ENCODE peak calls at places on chromosomes 2 and 18, in ten cellular contexts. Y is HCT116, P is aorta, C is thoracic aorta, V is body of pancreas, Z is gastrocnemius medialis, H is A673, J is uterus, A is Peyer's patch, L is IMR-90. Q is an unnamed sample.
A peak's percentile ranks its signal among the peaks of the same experiment; 100 is the strongest.

GRCh38 chr2:184577741-184578140 is 20.6 kb upstream of the ZNF804A start:
- DNase-seq in C (no peak), H (no peak), V (no peak), Y (no peak), A (no peak), Z (no peak), P (no peak), L (no peak), J (no peak), Q (no peak)

GRCh38 chr2:238843476-238843875 is 4.4 kb upstream of the TWIST2 start:
- DNase-seq in Y (no peak), V (no peak), H (no peak), A (no peak), J (no peak), P (no peak), Z (no peak), L (no peak), C (no peak), Q (no peak)

GRCh38 chr18:13502585-13502984 is 223.8 kb downstream of the FAM210A start:
- DNase-seq in C (no peak), H (no peak), A (no peak), L (no peak), V (peak; percentile 41), J (peak; percentile 35), P (no peak), Y (no peak), Z (no peak), Q (no peak)

GRCh38 chr18:1585881-1586488 is 681.3 kb downstream of the ADCYAP1 start:
- DNase-seq in P (no peak), C (no peak), Y (peak; percentile 32), A (no peak), V (no peak), L (peak; percentile 3), H (peak; percentile 60), J (no peak), Z (no peak), Q (no peak)

GRCh38 chr2:288743-289361 is 961 bp upstream of the ALKAL2 start:
- DNase-seq in L (no peak), V (peak; percentile 69), J (peak; percentile 85), H (peak; percentile 21), C (no peak), Z (no peak), Y (no peak), A (no peak), P (peak; percentile 76), Q (no peak)

GRCh38 chr2:240925191-240925575 is 19.0 kb downstream of the CROCC2 start:
- DNase-seq in L (no peak), Z (peak; percentile 1), J (peak; percentile 10), A (peak; percentile 41), V (peak; percentile 11), Y (no peak), H (no peak), P (peak; percentile 50), C (no peak), Q (peak; percentile 62)

GRCh38 chr2:59034791-59035190 is 793.7 kb upstream of the FANCL start:
- DNase-seq in Y (no peak), V (no peak), H (no peak), A (no peak), Z (no peak), J (peak; percentile 60), C (no peak), P (no peak), L (no peak), Q (no peak)

GRCh38 chr2:1563943-1564342 is 150.7 kb downstream of the TPO start:
- DNase-seq in J (no peak), P (no peak), Z (no peak), H (no peak), Y (no peak), L (no peak), C (no peak), A (no peak), V (no peak), Q (peak; percentile 15)

GRCh38 chr2:168231609-168232241 is 15.7 kb downstream of the STK39 start:
- DNase-seq in J (no peak), C (no peak), P (no peak), H (no peak), Z (no peak), L (no peak), Y (no peak), V (no peak), A (no peak), Q (no peak)

GRCh38 chr2:77268626-77269025 is 253.6 kb downstream of the LRRTM4 start:
- DNase-seq in L (no peak), P (no peak), Y (no peak), C (no peak), Z (no peak), V (no peak), A (no peak), H (no peak), J (no peak), Q (no peak)

GRCh38 chr18:71630686-71631085 is 913.5 kb downstream of the CBLN2 start:
- DNase-seq in A (no peak), P (no peak), H (no peak), Z (no peak), Y (no peak), C (no peak), J (no peak), V (no peak), L (no peak), Q (no peak)

GRCh38 chr2:138335036-138335435 is 166.5 kb upstream of the SPOPL start:
- DNase-seq in P (no peak), A (no peak), J (no peak), L (no peak), C (no peak), H (no peak), V (no peak), Y (no peak), Z (no peak), Q (no peak)

GRCh38 chr2:146161256-146161882 is 1641.5 kb upstream of the ZEB2 start:
- DNase-seq in Z (no peak), V (no peak), Y (no peak), H (no peak), J (no peak), P (no peak), L (no peak), C (no peak), A (no peak), Q (no peak)

GRCh38 chr2:146158072-146158674 is 1638.3 kb upstream of the ZEB2 start:
- DNase-seq in A (no peak), C (no peak), P (no peak), Z (no peak), H (no peak), J (no peak), V (no peak), Y (no peak), L (no peak), Q (no peak)
- H3K4me3 ChIP-seq in A (no peak overlapping the region), C (no peak overlapping the region), P (no peak overlapping the region), Z (no peak overlapping the region), H (no peak overlapping the region), J (no peak overlapping the region), V (no peak overlapping the region), Y (no peak overlapping the region), L (no peak overlapping the region), Q (no peak overlapping the region)

DNA sequence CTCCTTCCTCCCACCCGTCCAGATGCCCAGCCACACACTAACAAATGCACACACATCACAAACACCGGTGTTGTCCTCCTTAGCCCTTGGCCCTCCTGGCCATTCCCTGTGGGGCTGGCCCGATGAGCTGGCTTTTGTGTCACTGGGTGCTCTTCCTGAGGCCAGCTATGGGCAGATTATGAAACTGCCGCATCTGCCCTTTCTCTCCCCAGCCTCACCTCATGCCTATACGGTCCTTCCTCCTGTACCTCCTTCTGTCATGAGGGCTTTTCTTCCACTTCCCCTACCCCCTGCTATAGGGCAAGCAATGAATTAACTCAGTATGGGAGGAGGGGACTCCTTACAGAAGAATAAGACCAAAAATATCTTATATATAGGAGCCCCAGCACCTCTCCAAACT is 10.3 kb upstream of the INO80C start:
- DNase-seq in H (no peak), Y (no peak), L (no peak), Z (no peak), V (no peak), P (no peak), A (no peak), C (no peak), J (no peak), Q (no peak)
- H3K27ac ChIP-seq in H (no peak overlapping the region), Y (no peak overlapping the region), L (no peak overlapping the region), Z (no peak overlapping the region), V (no peak overlapping the region), P (no peak overlapping the region), A (no peak overlapping the region), C (no peak overlapping the region), J (no peak overlapping the region), Q (no peak overlapping the region)

DNA sequence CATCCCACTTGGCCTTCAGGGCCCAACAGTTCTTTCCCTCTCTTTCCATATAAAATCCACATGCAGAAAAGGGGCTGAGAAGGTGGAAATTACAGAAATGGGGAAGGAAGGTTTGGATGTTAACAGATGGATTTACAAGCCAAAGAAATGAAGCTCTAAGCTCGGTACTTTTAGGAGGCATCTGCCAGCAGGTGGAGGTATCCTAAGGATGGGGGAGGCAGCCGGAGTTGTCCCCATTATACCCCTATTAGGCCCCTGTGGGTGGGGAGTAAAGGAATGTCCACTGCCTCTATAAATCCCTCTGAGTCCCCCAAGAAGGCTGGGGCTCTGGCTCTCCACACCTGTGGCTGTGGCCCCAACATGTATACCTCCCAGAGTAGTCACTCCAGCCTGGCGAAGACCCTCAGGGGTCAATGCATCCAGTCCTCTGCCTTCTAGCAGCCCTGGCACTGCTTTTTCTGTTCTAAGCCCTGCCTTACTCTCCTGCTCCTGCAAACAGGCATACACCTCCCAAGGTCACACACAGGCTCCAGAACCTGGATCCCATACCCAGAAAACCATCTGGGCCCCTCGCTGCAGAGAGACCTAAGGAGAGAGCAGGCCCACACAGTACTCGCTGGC is 1.2 kb downstream of the FBXO41 start:
- DNase-seq in A (no peak), J (no peak), Z (no peak), P (no peak), H (no peak), V (no peak), Y (no peak), L (no peak), C (no peak), Q (no peak)
- H3K4me3 ChIP-seq in A (no peak overlapping the region), J (no peak overlapping the region), Z (no peak overlapping the region), P (no peak overlapping the region), H (peak overlapping the region; percentile 78), V (no peak overlapping the region), Y (peak overlapping the region; percentile 85), L (peak overlapping the region; percentile 63), C (peak overlapping the region; percentile 86), Q (peak overlapping the region; percentile 82)

GRCh38 chr2:229221641-229222040 is 49.4 kb downstream of the PID1 start:
- DNase-seq in L (no peak), V (no peak), P (no peak), Y (no peak), J (no peak), H (no peak), A (no peak), C (no peak), Z (no peak), Q (no peak)

GRCh38 chr2:229218329-229218921 is 52.7 kb downstream of the PID1 start:
- DNase-seq in Y (no peak), A (no peak), Z (no peak), H (no peak), P (no peak), C (no peak), L (no peak), V (no peak), J (no peak), Q (no peak)

GRCh38 chr2:229226372-229226771 is 44.7 kb downstream of the PID1 start:
- DNase-seq in P (no peak), L (no peak), V (no peak), J (peak; percentile 24), A (no peak), Y (no peak), C (no peak), H (no peak), Z (peak; percentile 15), Q (no peak)

GRCh38 chr2:229220254-229220653 is 50.8 kb downstream of the PID1 start:
- DNase-seq in C (no peak), L (no peak), Z (no peak), J (no peak), Y (no peak), V (no peak), H (no peak), A (no peak), P (no peak), Q (no peak)

GRCh38 chr2:229223107-229223506 is 48.0 kb downstream of the PID1 start:
- DNase-seq in J (no peak), Z (no peak), P (no peak), Y (no peak), C (no peak), L (no peak), H (no peak), V (no peak), A (no peak), Q (no peak)
- H3K27ac ChIP-seq in J (no peak overlapping the region), Z (no peak overlapping the region), P (no peak overlapping the region), Y (no peak overlapping the region), C (no peak overlapping the region), L (no peak overlapping the region), H (no peak overlapping the region), V (no peak overlapping the region), A (no peak overlapping the region), Q (no peak overlapping the region)